ENCODE peak calls at places on chromosomes 2 and 18, in four cellular contexts. J, Y, G and B are unnamed samples.

GRCh38 chr2:176138526-176139169 is 9.1 kb downstream of the HOXD8 start:
- DNase-seq in J (no peak), Y (no peak), G (no peak), B (no peak)

GRCh38 chr2:46947841-46948240 is 32.2 kb upstream of the MCFD2 start:
- DNase-seq in J (no peak), Y (no peak), G (no peak), B (no peak)

GRCh38 chr2:46828491-46829239 is 86.9 kb downstream of the MCFD2 start:
- DNase-seq in J (no peak), Y (peak; percentile 30), G (no peak), B (no peak)

GRCh38 chr2:66445076-66445724 is 10.3 kb downstream of the MEIS1 start:
- DNase-seq in J (no peak), Y (no peak), G (no peak), B (no peak)

GRCh38 chr2:53127061-53127650 is 640.4 kb upstream of the CHAC2 start:
- DNase-seq in J (no peak), Y (no peak), G (no peak), B (no peak)

GRCh38 chr2:85390941-85391669 is 19.1 kb downstream of the CAPG start:
- DNase-seq in J (peak; percentile 40), Y (peak; percentile 64), G (no peak), B (no peak)

GRCh38 chr2:172772637-172773036 is 37.0 kb downstream of the RAPGEF4 start:
- DNase-seq in J (no peak), Y (no peak), G (no peak), B (no peak)

GRCh38 chr2:65846984-65847383 is 414.6 kb upstream of the SPRED2 start:
- DNase-seq in J (no peak), Y (no peak), G (no peak), B (no peak)

GRCh38 chr2:189318761-189319160 is 122.5 kb upstream of the WDR75 start:
- DNase-seq in J (no peak), Y (no peak), G (no peak), B (no peak)

GRCh38 chr2:4679391-4679790 is 976.0 kb downstream of the DCDC2C start:
- DNase-seq in J (no peak), Y (no peak), G (no peak), B (no peak)

GRCh38 chr2:62304429-62305417 is 108.8 kb downstream of the B3GNT2 start:
- DNase-seq in J (peak; percentile 15), Y (no peak), G (peak; percentile 89), B (peak; percentile 94)

GRCh38 chr2:105237045-105237765 is 4.3 kb upstream of the GPR45 start:
- DNase-seq in J (no peak), Y (no peak), G (no peak), B (no peak)

GRCh38 chr18:51767293-51767692 is 569.8 kb upstream of the MEX3C start:
- DNase-seq in J (no peak), Y (no peak), G (no peak), B (no peak)

GRCh38 chr2:200747668-200748618 is 63.8 kb upstream of the BZW1 start:
- DNase-seq in J (no peak), Y (no peak), G (no peak), B (no peak)

GRCh38 chr2:197269173-197269572 is 41.4 kb downstream of the ANKRD44 start:
- DNase-seq in J (no peak), Y (no peak), G (no peak), B (no peak)

GRCh38 chr2:121480826-121481225 is 49.9 kb upstream of the RNU4ATAC start:
- DNase-seq in J (no peak), Y (peak; percentile 64), G (no peak), B (no peak)

GRCh38 chr2:139652385-139652784 is 872.2 kb upstream of the NXPH2 start:
- DNase-seq in J (no peak), Y (no peak), G (no peak), B (no peak)

GRCh38 chr2:133390151-133390550 is 178.1 kb downstream of the NCKAP5 start:
- DNase-seq in J (no peak), Y (no peak), G (no peak), B (no peak)

GRCh38 chr2:12514168-12514567 is 202.6 kb upstream of the TRIB2 start:
- DNase-seq in J (no peak), Y (no peak), G (no peak), B (no peak)

GRCh38 chr2:42755161-42755900 is 8.6 kb downstream of the OXER1 start:
- DNase-seq in J (no peak), Y (no peak), G (no peak), B (no peak)

GRCh38 chr2:80643598-80643997 is 339.0 kb upstream of the LRRTM1 start:
- DNase-seq in J (no peak), Y (no peak), G (no peak), B (no peak)

GRCh38 chr2:172282944-172283343 is 144.4 kb upstream of the ITGA6 start:
- DNase-seq in J (no peak), Y (no peak), G (no peak), B (no peak)

GRCh38 chr18:23406271-23406787 is 46.8 kb upstream of the RIOK3 start:
- DNase-seq in J (no peak), Y (no peak), G (no peak), B (no peak)

GRCh38 chr2:11027195-11027594 is 115.5 kb downstream of the KCNF1 start:
- DNase-seq in J (no peak), Y (no peak), G (no peak), B (no peak)

GRCh38 chr2:20661028-20661980 is 5.6 kb upstream of the GDF7 start:
- DNase-seq in J (peak; percentile 36), Y (peak; percentile 71), G (peak; percentile 38), B (peak; percentile 42)

GRCh38 chr2:73212448-73213176 is 1.4 kb upstream of the SMYD5 start:
- DNase-seq in J (peak; percentile 43), Y (peak; percentile 78), G (peak; percentile 35), B (peak; percentile 72)

GRCh38 chr2:31286230-31286629 is 52.3 kb downstream of the EHD3 start:
- DNase-seq in J (no peak), Y (no peak), G (no peak), B (no peak)

GRCh38 chr18:50786851-50787250 is 33.0 kb downstream of the MRO start:
- DNase-seq in J (no peak), Y (no peak), G (no peak), B (no peak)